ENCODE peak calls at places on chromosomes 1 and 21, in six cellular contexts. O is cerebellum, E is H9, Y is HT-29, G is NCI-H1092 treated with DMSO at 0.1 percent for 48 hours, W is MV-4-11. C is an unnamed sample.

GRCh38 chr21:43193651-43194302 is 25.0 kb downstream of the CRYAA start:
- DNase-seq in E (peak), Y (no peak), G (peak), W (peak), O (no peak), C (peak)

GRCh38 chr1:19689131-19689757 is 24.6 kb downstream of the HTR6 start:
- DNase-seq in O (no peak), G (no peak), Y (no peak), W (no peak), E (no peak), C (peak)

GRCh38 chr1:119721933-119722332 is 10.2 kb downstream of the PHGDH start:
- DNase-seq in G (no peak), O (no peak), E (no peak), W (no peak), Y (no peak), C (no peak)

GRCh38 chr1:202192770-202193613 is 607 bp upstream of the LGR6 start:
- DNase-seq in G (peak), O (peak), Y (peak), W (peak), E (peak), C (peak)

GRCh38 chr1:228318823-228319241 is 87.8 kb downstream of the TRIM11 start:
- DNase-seq in Y (no peak), E (no peak), G (no peak), W (no peak), O (no peak), C (no peak)

GRCh38 chr1:117017648-117018047 is 16.1 kb downstream of the CD101 start:
- DNase-seq in G (no peak), W (no peak), Y (no peak), O (no peak), E (no peak), C (no peak)

GRCh38 chr1:26705788-26706237 is 10.0 kb downstream of the ARID1A start:
- DNase-seq in Y (peak), W (no peak), E (no peak), G (peak), O (no peak), C (no peak)

GRCh38 chr1:177969825-177970371 is at the start of gene SEC16B:
- DNase-seq in G (no peak), O (no peak), Y (peak), W (peak), E (no peak), C (no peak)

GRCh38 chr1:151314137-151314875 is 12.9 kb downstream of the PI4KB start:
- DNase-seq in W (no peak), Y (no peak), G (no peak), O (peak), E (no peak), C (no peak)

GRCh38 chr1:30272288-30273020 is 450.9 kb downstream of the MATN1 start:
- DNase-seq in O (no peak), E (peak), W (no peak), Y (no peak), G (no peak), C (no peak)

GRCh38 chr1:179794669-179795068 is 51.6 kb downstream of the FAM163A start:
- DNase-seq in W (peak), G (no peak), O (no peak), E (no peak), Y (no peak), C (no peak)

GRCh38 chr21:25459365-25459764 is 147.9 kb downstream of the MRPL39 start:
- DNase-seq in E (no peak), Y (no peak), W (no peak), G (no peak), O (no peak), C (no peak)

GRCh38 chr1:87169250-87169910 is 159.3 kb upstream of the LMO4 start:
- DNase-seq in W (no peak), O (peak), G (no peak), Y (no peak), E (no peak), C (no peak)

GRCh38 chr1:54798769-54799641 is 2.1 kb downstream of the TTC22 start:
- DNase-seq in W (peak), O (no peak), Y (no peak), E (no peak), G (no peak), C (no peak)

C was measured in H7.